ENCODE peak calls at places on chromosomes 4 and X, in six cellular contexts. One of them, this sample, is unnamed.

GRCh38 chr4:21780158-21780557 is 168.4 kb downstream of the KCNIP4 start:
- DNase-seq in NCI-H345: no peak
- DNase-seq in HEK293T: no peak
- DNase-seq in adrenal gland: no peak
- DNase-seq in activated CD4-positive, alpha-beta T cell treated with anti-CD3 and anti-CD28 coated beads for 1 hour: no peak
- DNase-seq in CD8-positive, alpha-beta memory T cell: no peak
- DNase-seq in this sample: no peak

GRCh38 chr4:139858436-139859225 is 193.0 kb downstream of the MGST2 start:
- DNase-seq in NCI-H345: no peak
- DNase-seq in HEK293T: no peak
- DNase-seq in adrenal gland: no peak
- DNase-seq in activated CD4-positive, alpha-beta T cell treated with anti-CD3 and anti-CD28 coated beads for 1 hour: no peak
- DNase-seq in CD8-positive, alpha-beta memory T cell: no peak
- DNase-seq in this sample: no peak

GRCh38 chrX:133970021-133970550 is 15.3 kb downstream of the GPC3 start:
- DNase-seq in NCI-H345: no peak
- DNase-seq in HEK293T: no peak
- DNase-seq in adrenal gland: no peak
- DNase-seq in activated CD4-positive, alpha-beta T cell treated with anti-CD3 and anti-CD28 coated beads for 1 hour: no peak
- DNase-seq in CD8-positive, alpha-beta memory T cell: no peak
- DNase-seq in this sample: no peak

GRCh38 chrX:30280428-30280827 is 28.8 kb downstream of the NR0B1 start:
- DNase-seq in NCI-H345: no peak
- DNase-seq in HEK293T: no peak
- DNase-seq in adrenal gland: no peak
- DNase-seq in activated CD4-positive, alpha-beta T cell treated with anti-CD3 and anti-CD28 coated beads for 1 hour: no peak
- DNase-seq in CD8-positive, alpha-beta memory T cell: no peak
- DNase-seq in this sample: no peak

GRCh38 chrX:7641141-7641540 is 201.8 kb upstream of the VCX start:
- DNase-seq in NCI-H345: no peak
- DNase-seq in HEK293T: no peak
- DNase-seq in adrenal gland: no peak
- DNase-seq in activated CD4-positive, alpha-beta T cell treated with anti-CD3 and anti-CD28 coated beads for 1 hour: no peak
- DNase-seq in CD8-positive, alpha-beta memory T cell: no peak
- DNase-seq in this sample: no peak

GRCh38 chr4:122827899-122828601 is 1.4 kb downstream of the FGF2 start:
- DNase-seq in NCI-H345: peak
- DNase-seq in HEK293T: peak
- DNase-seq in adrenal gland: no peak
- DNase-seq in activated CD4-positive, alpha-beta T cell treated with anti-CD3 and anti-CD28 coated beads for 1 hour: no peak
- DNase-seq in CD8-positive, alpha-beta memory T cell: peak
- DNase-seq in this sample: peak

GRCh38 chr4:185880571-185880970 is 68.6 kb upstream of the SORBS2 start:
- DNase-seq in NCI-H345: peak
- DNase-seq in HEK293T: no peak
- DNase-seq in adrenal gland: no peak
- DNase-seq in activated CD4-positive, alpha-beta T cell treated with anti-CD3 and anti-CD28 coated beads for 1 hour: no peak
- DNase-seq in CD8-positive, alpha-beta memory T cell: no peak
- DNase-seq in this sample: no peak

GRCh38 chr4:181108237-181108636 is 1135.0 kb upstream of the TENM3 start:
- DNase-seq in NCI-H345: no peak
- DNase-seq in HEK293T: no peak
- DNase-seq in adrenal gland: no peak
- DNase-seq in activated CD4-positive, alpha-beta T cell treated with anti-CD3 and anti-CD28 coated beads for 1 hour: no peak
- DNase-seq in CD8-positive, alpha-beta memory T cell: no peak
- DNase-seq in this sample: no peak

GRCh38 chrX:48918644-48919340 is at the start of gene PIM2:
- DNase-seq in NCI-H345: peak
- DNase-seq in HEK293T: peak
- DNase-seq in adrenal gland: peak
- DNase-seq in activated CD4-positive, alpha-beta T cell treated with anti-CD3 and anti-CD28 coated beads for 1 hour: peak
- DNase-seq in CD8-positive, alpha-beta memory T cell: peak
- DNase-seq in this sample: peak

GRCh38 chr4:8303485-8304281 is 34.1 kb downstream of the HTRA3 start:
- DNase-seq in NCI-H345: no peak
- DNase-seq in HEK293T: no peak
- DNase-seq in adrenal gland: peak
- DNase-seq in activated CD4-positive, alpha-beta T cell treated with anti-CD3 and anti-CD28 coated beads for 1 hour: no peak
- DNase-seq in CD8-positive, alpha-beta memory T cell: no peak
- DNase-seq in this sample: no peak

GRCh38 chrX:24207826-24208225 is 58.3 kb downstream of the ZFX start:
- DNase-seq in NCI-H345: no peak
- DNase-seq in HEK293T: no peak
- DNase-seq in adrenal gland: no peak
- DNase-seq in activated CD4-positive, alpha-beta T cell treated with anti-CD3 and anti-CD28 coated beads for 1 hour: no peak
- DNase-seq in CD8-positive, alpha-beta memory T cell: no peak
- DNase-seq in this sample: no peak

GRCh38 chr4:153207561-153207960 is 3.3 kb downstream of the TRIM2 start:
- DNase-seq in NCI-H345: no peak
- DNase-seq in HEK293T: peak
- DNase-seq in adrenal gland: peak
- DNase-seq in activated CD4-positive, alpha-beta T cell treated with anti-CD3 and anti-CD28 coated beads for 1 hour: no peak
- DNase-seq in CD8-positive, alpha-beta memory T cell: no peak
- DNase-seq in this sample: peak

GRCh38 chr4:159117968-159118367 is 15.1 kb downstream of the RAPGEF2 start:
- DNase-seq in NCI-H345: no peak
- DNase-seq in HEK293T: no peak
- DNase-seq in adrenal gland: no peak
- DNase-seq in activated CD4-positive, alpha-beta T cell treated with anti-CD3 and anti-CD28 coated beads for 1 hour: no peak
- DNase-seq in CD8-positive, alpha-beta memory T cell: no peak
- DNase-seq in this sample: no peak